ENCODE peak calls at places on chromosomes 7 and 10, in seven cellular contexts. Y is SK-N-SH; K is ovary; I is activated naive CD8-positive, alpha-beta T cell treated with anti-CD3 and anti-CD28 coated beads, Interleukin-2, amount 50 U/mL, for 24 hours; T is stimulated activated naive B cell treated with anti-CD40 and anti-IgM and Interleukin-4, amounts not matched to agents 10 μg/mL and 1 μg/mL and 100 μg/mL, for 72 hours; N is activated CD4-positive, alpha-beta T cell treated with anti-CD3 and anti-CD28 coated beads for 1 hour; R is activated CD8-positive, alpha-beta memory T cell treated with anti-CD3 and anti-CD28 coated beads for 24 hours. D is an unnamed sample.
A peak's percentile ranks its signal among the peaks of the same experiment; 100 is the strongest.

GRCh38 chr10:93478873-93479272 is 3.3 kb downstream of the MYOF start:
- DNase-seq in R (no peak), T (no peak), I (no peak), Y (no peak), K (no peak), N (no peak), D (no peak)

GRCh38 chr7:99737726-99738125 is 2.7 kb upstream of the CYP3A7 start:
- DNase-seq in T (no peak), I (no peak), R (no peak), K (no peak), N (no peak), Y (no peak), D (no peak)

GRCh38 chr10:119859422-119860258 is 13.0 kb downstream of the MCMBP start:
- DNase-seq in N (no peak), Y (peak; percentile 15), I (no peak), T (no peak), R (no peak), K (no peak), D (no peak)

GRCh38 chr7:46494026-46494425 is 573.0 kb upstream of the IGFBP3 start:
- DNase-seq in I (no peak), K (no peak), T (no peak), N (no peak), Y (no peak), R (no peak), D (no peak)

GRCh38 chr10:95246582-95247051 is 44.2 kb downstream of the PDLIM1 start:
- DNase-seq in R (peak; percentile 84), K (peak; percentile 38), Y (peak; percentile 68), N (peak; percentile 11), T (peak; percentile 31), I (peak; percentile 75), D (peak; percentile 74)

GRCh38 chr7:131604841-131605279 is 48.4 kb upstream of the PODXL start:
- DNase-seq in K (no peak), R (no peak), T (no peak), I (no peak), Y (no peak), N (no peak), D (no peak)

GRCh38 chr10:120505866-120506265 is 48.8 kb downstream of the PLPP4 start:
- DNase-seq in T (no peak), R (no peak), I (no peak), N (no peak), Y (no peak), K (no peak), D (no peak)

GRCh38 chr7:138563808-138564207 is 103.7 kb downstream of the TRIM24 start:
- DNase-seq in Y (no peak), K (no peak), I (no peak), R (no peak), T (no peak), N (no peak), D (no peak)

GRCh38 chr10:98528785-98529183 is 82.0 kb upstream of the HPS1 start:
- DNase-seq in I (no peak), Y (no peak), N (no peak), T (no peak), K (no peak), R (no peak), D (no peak)

GRCh38 chr7:115191506-115191905 is 269.6 kb downstream of the MDFIC start:
- DNase-seq in Y (no peak), N (no peak), T (no peak), R (no peak), K (no peak), I (no peak), D (no peak)

GRCh38 chr7:42522227-42522991 is 285.4 kb upstream of the GLI3 start:
- DNase-seq in R (no peak), N (no peak), I (no peak), T (no peak), Y (no peak), K (no peak), D (no peak)

GRCh38 chr10:118940386-118940785 is 89.1 kb upstream of the NANOS1 start:
- DNase-seq in K (no peak), T (no peak), R (no peak), N (no peak), Y (no peak), I (no peak), D (no peak)

GRCh38 chr10:11236234-11236633 is 218.6 kb downstream of the CELF2 start:
- DNase-seq in K (no peak), I (no peak), R (no peak), T (no peak), N (no peak), Y (no peak), D (no peak)

GRCh38 chr7:35505031-35505430 is 189.9 kb downstream of the HERPUD2 start:
- DNase-seq in Y (no peak), N (no peak), I (no peak), R (no peak), T (no peak), K (no peak), D (no peak)

GRCh38 chr7:90708841-90709317 is 112.8 kb downstream of the CDK14 start:
- DNase-seq in Y (no peak), I (peak; percentile 6), R (no peak), K (no peak), N (no peak), T (peak; percentile 48), D (no peak)

GRCh38 chr10:84654671-84655070 is 326.3 kb downstream of the CCSER2 start:
- DNase-seq in N (no peak), Y (no peak), R (no peak), T (no peak), K (no peak), I (no peak), D (no peak)

GRCh38 chr7:101987494-101987893 is 170.1 kb downstream of the CUX1 start:
- DNase-seq in K (no peak), Y (peak; percentile 73), N (no peak), T (no peak), R (no peak), I (no peak), D (no peak)

GRCh38 chr7:110960811-110961210 is 130.1 kb upstream of the LRRN3 start:
- DNase-seq in R (no peak), N (no peak), I (no peak), T (no peak), K (no peak), Y (no peak), D (no peak)

GRCh38 chr7:102129636-102130370 is 156.9 kb upstream of the SH2B2 start:
- DNase-seq in R (no peak), T (no peak), N (no peak), Y (no peak), K (no peak), I (no peak), D (no peak)

GRCh38 chr7:3043544-3044395 is at the start of gene CARD11:
- DNase-seq in T (peak; percentile 46), K (no peak), I (peak; percentile 60), Y (peak; percentile 47), R (peak; percentile 84), N (peak; percentile 33), D (no peak)

GRCh38 chr10:44316922-44317215 is 68.0 kb downstream of the CXCL12 start:
- DNase-seq in R (no peak), K (no peak), N (no peak), Y (no peak), I (no peak), T (no peak), D (no peak)

GRCh38 chr10:3030765-3031164 is 36.6 kb upstream of the PFKP start:
- DNase-seq in Y (no peak), N (no peak), T (no peak), K (no peak), R (no peak), I (no peak), D (no peak)

GRCh38 chr10:43170491-43170890 is 32.2 kb downstream of the CSGALNACT2 start:
- DNase-seq in N (no peak), R (no peak), Y (no peak), K (no peak), I (no peak), T (no peak), D (no peak)

GRCh38 chr7:41046221-41046761 is 656.6 kb downstream of the INHBA start:
- DNase-seq in K (no peak), R (no peak), T (no peak), I (no peak), N (no peak), Y (no peak), D (no peak)

GRCh38 chr10:94123253-94123995 is 129.7 kb downstream of the PLCE1 start:
- DNase-seq in T (no peak), K (no peak), R (no peak), N (no peak), Y (no peak), I (no peak), D (no peak)

GRCh38 chr7:1578513-1578912 is 8.7 kb upstream of the PSMG3 start:
- DNase-seq in N (no peak), K (no peak), I (no peak), Y (no peak), R (no peak), T (no peak), D (no peak)

GRCh38 chr7:36289833-36290661 is 99.6 kb upstream of the ANLN start:
- DNase-seq in N (no peak), Y (no peak), R (no peak), I (no peak), K (no peak), T (no peak), D (no peak)

GRCh38 chr7:1607686-1608085 is 37.9 kb upstream of the PSMG3 start:
- DNase-seq in Y (peak; percentile 51), I (no peak), R (no peak), K (no peak), T (no peak), N (no peak), D (no peak)

GRCh38 chr10:72250666-72251065 is 23.1 kb upstream of the DDIT4 start:
- DNase-seq in N (no peak), I (no peak), T (no peak), R (no peak), K (no peak), Y (no peak), D (no peak)

GRCh38 chr7:39451901-39452300 is 114.3 kb upstream of the YAE1 start:
- DNase-seq in R (no peak), K (no peak), T (no peak), I (no peak), Y (no peak), N (no peak), D (no peak)

GRCh38 chr7:69756235-69756634 is 158.0 kb downstream of the AUTS2 start:
- DNase-seq in N (no peak), R (no peak), I (no peak), Y (no peak), K (no peak), T (no peak), D (no peak)

GRCh38 chr10:84177541-84178386 is 4.2 kb downstream of the GPR15LG start:
- DNase-seq in R (peak; percentile 73), Y (no peak), I (peak; percentile 20), K (no peak), T (no peak), N (no peak), D (no peak)

GRCh38 chr10:114412907-114413386 is 8.6 kb upstream of the AFAP1L2 start:
- DNase-seq in N (no peak), R (no peak), Y (no peak), I (no peak), T (no peak), K (no peak), D (no peak)

GRCh38 chr10:71213761-71214440 is 1.5 kb downstream of the UNC5B start:
- DNase-seq in K (no peak), I (no peak), R (no peak), N (no peak), Y (peak; percentile 60), T (no peak), D (peak; percentile 31)

GRCh38 chr7:91396-92158 is 100.8 kb upstream of the FAM20C start:
- DNase-seq in N (no peak), I (no peak), R (no peak), Y (peak; percentile 30), K (no peak), T (no peak), D (no peak)

GRCh38 chr7:140506788-140507464 is 27.6 kb upstream of the MKRN1 start:
- DNase-seq in K (no peak), N (no peak), Y (no peak), R (no peak), T (no peak), I (no peak), D (peak; percentile 31)

GRCh38 chr10:87694011-87694794 is 34.5 kb downstream of the PAPSS2 start:
- DNase-seq in Y (no peak), I (no peak), R (no peak), K (no peak), T (no peak), N (no peak), D (no peak)